ENCODE peak calls at places on chromosomes 6 and 20, in six cellular contexts. One of them, this sample, is unnamed.

GRCh38 chr6:98039443-98039842 is 756.4 kb upstream of the MMS22L start:
- DNase-seq in NCI-H2107: no peak
- DNase-seq in sigmoid colon: no peak
- DNase-seq in myocyte: no peak
- DNase-seq in GDM1: no peak
- DNase-seq in KBM-7: no peak
- DNase-seq in this sample: no peak

GRCh38 chr20:13363473-13363872 is 142.4 kb downstream of the ISM1 start:
- DNase-seq in GDM1: no peak
- DNase-seq in NCI-H2107: no peak
- DNase-seq in myocyte: no peak
- DNase-seq in sigmoid colon: no peak
- DNase-seq in KBM-7: no peak
- DNase-seq in this sample: no peak

GRCh38 chr6:110068592-110068967 is 90.5 kb downstream of the GPR6 start:
- DNase-seq in KBM-7: no peak
- DNase-seq in myocyte: no peak
- DNase-seq in sigmoid colon: no peak
- DNase-seq in GDM1: no peak
- DNase-seq in NCI-H2107: no peak
- DNase-seq in this sample: no peak

GRCh38 chr6:137389150-137389664 is 105.0 kb downstream of the OLIG3 start:
- DNase-seq in NCI-H2107: no peak
- DNase-seq in KBM-7: peak
- DNase-seq in GDM1: peak
- DNase-seq in myocyte: no peak
- DNase-seq in sigmoid colon: no peak
- DNase-seq in this sample: no peak

GRCh38 chr6:8940356-8940755 is 505.0 kb upstream of the SLC35B3 start:
- DNase-seq in sigmoid colon: no peak
- DNase-seq in KBM-7: no peak
- DNase-seq in GDM1: no peak
- DNase-seq in NCI-H2107: no peak
- DNase-seq in myocyte: no peak
- DNase-seq in this sample: no peak

GRCh38 chr20:4151991-4152695 is 136.8 kb upstream of the RNF24 start:
- DNase-seq in sigmoid colon: peak
- DNase-seq in GDM1: peak
- DNase-seq in KBM-7: peak
- DNase-seq in NCI-H2107: no peak
- DNase-seq in myocyte: no peak
- DNase-seq in this sample: no peak

GRCh38 chr6:37576336-37576737 is 76.6 kb upstream of the CCDC167 start:
- DNase-seq in KBM-7: no peak
- DNase-seq in sigmoid colon: no peak
- DNase-seq in NCI-H2107: no peak
- DNase-seq in myocyte: peak
- DNase-seq in GDM1: no peak
- DNase-seq in this sample: no peak

GRCh38 chr6:28296520-28297060 is 15.2 kb downstream of the PGBD1 start:
- DNase-seq in myocyte: no peak
- DNase-seq in sigmoid colon: no peak
- DNase-seq in KBM-7: no peak
- DNase-seq in GDM1: no peak
- DNase-seq in NCI-H2107: no peak
- DNase-seq in this sample: no peak

GRCh38 chr20:50034567-50035170 is 51.9 kb downstream of the SNAI1 start:
- DNase-seq in NCI-H2107: no peak
- DNase-seq in myocyte: peak
- DNase-seq in sigmoid colon: peak
- DNase-seq in KBM-7: no peak
- DNase-seq in GDM1: no peak
- DNase-seq in this sample: peak

GRCh38 chr6:153625089-153625488 is 414.0 kb upstream of the OPRM1 start:
- DNase-seq in KBM-7: no peak
- DNase-seq in NCI-H2107: no peak
- DNase-seq in myocyte: no peak
- DNase-seq in sigmoid colon: no peak
- DNase-seq in GDM1: no peak
- DNase-seq in this sample: no peak

GRCh38 chr6:84762220-84762940 is 2.0 kb downstream of the TBX18 start:
- DNase-seq in GDM1: no peak
- DNase-seq in NCI-H2107: no peak
- DNase-seq in myocyte: peak
- DNase-seq in sigmoid colon: no peak
- DNase-seq in KBM-7: no peak
- DNase-seq in this sample: no peak

GRCh38 chr6:2791124-2792050 is 26.2 kb downstream of the WRNIP1 start:
- DNase-seq in myocyte: peak
- DNase-seq in GDM1: peak
- DNase-seq in KBM-7: peak
- DNase-seq in sigmoid colon: peak
- DNase-seq in NCI-H2107: no peak
- DNase-seq in this sample: peak

GRCh38 chr6:56949261-56949660 is 5.6 kb upstream of the BEND6 start:
- DNase-seq in GDM1: no peak
- DNase-seq in sigmoid colon: no peak
- DNase-seq in KBM-7: no peak
- DNase-seq in NCI-H2107: no peak
- DNase-seq in myocyte: no peak
- DNase-seq in this sample: no peak

GRCh38 chr6:118748311-118749062 is 97.1 kb upstream of the CEP85L start:
- DNase-seq in GDM1: no peak
- DNase-seq in KBM-7: peak
- DNase-seq in NCI-H2107: peak
- DNase-seq in sigmoid colon: no peak
- DNase-seq in myocyte: peak
- DNase-seq in this sample: peak

GRCh38 chr20:38748863-38749153 is 548 bp downstream of the ACTR5 start:
- DNase-seq in KBM-7: no peak
- DNase-seq in sigmoid colon: no peak
- DNase-seq in NCI-H2107: no peak
- DNase-seq in GDM1: no peak
- DNase-seq in myocyte: no peak
- DNase-seq in this sample: no peak

GRCh38 chr20:45372241-45372640 is 5.9 kb downstream of the TP53TG5 start:
- DNase-seq in sigmoid colon: no peak
- DNase-seq in GDM1: no peak
- DNase-seq in NCI-H2107: no peak
- DNase-seq in myocyte: no peak
- DNase-seq in KBM-7: no peak
- DNase-seq in this sample: no peak

GRCh38 chr6:25665455-25665854 is 13.4 kb downstream of the SCGN start:
- DNase-seq in myocyte: no peak
- DNase-seq in sigmoid colon: no peak
- DNase-seq in NCI-H2107: no peak
- DNase-seq in GDM1: no peak
- DNase-seq in KBM-7: no peak
- DNase-seq in this sample: no peak

GRCh38 chr6:27562027-27562410 is 89.1 kb upstream of the ZNF184 start:
- DNase-seq in sigmoid colon: no peak
- DNase-seq in NCI-H2107: no peak
- DNase-seq in KBM-7: no peak
- DNase-seq in GDM1: no peak
- DNase-seq in myocyte: no peak
- DNase-seq in this sample: no peak

GRCh38 chr6:2203264-2203663 is 42.1 kb downstream of the GMDS start:
- DNase-seq in GDM1: no peak
- DNase-seq in sigmoid colon: no peak
- DNase-seq in NCI-H2107: no peak
- DNase-seq in myocyte: no peak
- DNase-seq in KBM-7: no peak
- DNase-seq in this sample: no peak

GRCh38 chr6:64712606-64713005 is 994.4 kb downstream of the EYS start:
- DNase-seq in myocyte: no peak
- DNase-seq in GDM1: no peak
- DNase-seq in sigmoid colon: no peak
- DNase-seq in NCI-H2107: no peak
- DNase-seq in KBM-7: no peak
- DNase-seq in this sample: no peak

GRCh38 chr6:29746846-29747687 is 23.8 kb downstream of the HLA-F start:
- DNase-seq in sigmoid colon: no peak
- DNase-seq in NCI-H2107: no peak
- DNase-seq in KBM-7: no peak
- DNase-seq in myocyte: no peak
- DNase-seq in GDM1: no peak
- DNase-seq in this sample: no peak

GRCh38 chr6:108944058-108944457 is 95.8 kb downstream of the ARMC2 start:
- DNase-seq in sigmoid colon: no peak
- DNase-seq in KBM-7: no peak
- DNase-seq in NCI-H2107: no peak
- DNase-seq in GDM1: no peak
- DNase-seq in myocyte: peak
- DNase-seq in this sample: peak

GRCh38 chr6:74362391-74362790 is 666.4 kb downstream of the CD109 start:
- DNase-seq in GDM1: no peak
- DNase-seq in sigmoid colon: no peak
- DNase-seq in myocyte: no peak
- DNase-seq in NCI-H2107: no peak
- DNase-seq in KBM-7: no peak
- DNase-seq in this sample: no peak

This sample was measured in NCI-H1694 treated with DMSO at 0.1 percent for 48 hours.